ENCODE peak calls at places on chromosomes 4 and X, in four cellular contexts. M is GM23338, W is body of pancreas, R is endodermal cell. V is an unnamed sample.

GRCh38 chrX:140088438-140088837 is 123.1 kb upstream of the CXorf66 start:
- DNase-seq in R (no peak), M (no peak), W (no peak), V (no peak)

GRCh38 chr4:26753642-26754041 is 107.0 kb upstream of the STIM2 start:
- DNase-seq in R (no peak), M (no peak), W (no peak), V (no peak)

GRCh38 chr4:81084029-81084428 is 53.5 kb downstream of the BMP3 start:
- DNase-seq in R (no peak), W (no peak), M (no peak), V (no peak)

GRCh38 chr4:40592034-40592433 is 37.6 kb downstream of the RBM47 start:
- DNase-seq in W (no peak), R (no peak), M (no peak), V (no peak)

GRCh38 chr4:10333942-10334341 is 123.3 kb downstream of the ZNF518B start:
- DNase-seq in M (peak), W (no peak), R (peak), V (no peak)

GRCh38 chr4:81747242-81747930 is 275.7 kb upstream of the RASGEF1B start:
- DNase-seq in M (no peak), W (no peak), R (no peak), V (no peak)

GRCh38 chr4:28402751-28403150 is 1542.1 kb downstream of the STIM2 start:
- DNase-seq in M (no peak), W (no peak), R (peak), V (no peak)

GRCh38 chrX:148659481-148659880 is 159.1 kb downstream of the AFF2 start:
- DNase-seq in M (no peak), W (no peak), R (no peak), V (no peak)

GRCh38 chr4:180870623-180871022 is 1372.6 kb upstream of the TENM3 start:
- DNase-seq in R (no peak), W (no peak), M (no peak), V (no peak)

GRCh38 chr4:14716622-14717021 is 285.7 kb upstream of the CPEB2 start:
- DNase-seq in M (no peak), W (no peak), R (no peak), V (no peak)

GRCh38 chrX:51406688-51407519 is 74.3 kb downstream of the NUDT10 start:
- DNase-seq in W (no peak), R (no peak), M (no peak), V (no peak)

GRCh38 chr4:180636696-180637095 is 1606.5 kb upstream of the TENM3 start:
- DNase-seq in W (no peak), R (no peak), M (no peak), V (no peak)

DNA sequence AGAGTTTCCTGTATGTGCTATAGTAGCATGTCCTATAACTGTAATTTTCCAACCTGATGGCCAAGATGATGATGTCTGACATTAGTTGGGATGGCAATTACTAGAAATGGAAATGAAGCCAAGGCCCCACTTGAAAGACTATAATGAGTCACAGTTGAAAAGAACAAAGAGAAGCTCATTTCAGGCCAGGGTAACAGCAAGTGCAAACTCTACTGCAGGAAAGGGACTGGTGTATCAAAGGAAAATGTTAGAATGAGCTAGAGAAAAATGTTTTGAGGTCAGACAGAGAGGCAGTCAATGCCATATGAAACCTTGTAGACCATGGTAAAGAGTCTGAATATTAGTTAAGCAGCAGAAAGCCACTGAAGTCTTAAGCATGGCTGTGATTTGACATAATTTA is 146.2 kb upstream of the SH3RF1 start:
- DNase-seq in M (no peak), R (no peak), W (no peak), V (no peak)
- TF ChIP-seq CTCF in M (no peak), R (no peak), W (no peak), V (no peak)

GRCh38 chrX:144293229-144293628 is 409.4 kb downstream of the UBE2NL start:
- DNase-seq in M (no peak), R (no peak), W (no peak), V (no peak)
- TF ChIP-seq CTCF in M (no peak), R (no peak), W (no peak), V (no peak)

GRCh38 chrX:120452131-120452530 is 17.0 kb downstream of the LAMP2 start:
- DNase-seq in M (peak), W (no peak), R (peak), V (peak)

GRCh38 chrX:120453985-120454384 is 15.1 kb downstream of the LAMP2 start:
- DNase-seq in R (no peak), M (no peak), W (no peak), V (no peak)

GRCh38 chrX:120446503-120446902 is 22.6 kb downstream of the LAMP2 start:
- DNase-seq in W (no peak), R (no peak), M (no peak), V (no peak)

DNA sequence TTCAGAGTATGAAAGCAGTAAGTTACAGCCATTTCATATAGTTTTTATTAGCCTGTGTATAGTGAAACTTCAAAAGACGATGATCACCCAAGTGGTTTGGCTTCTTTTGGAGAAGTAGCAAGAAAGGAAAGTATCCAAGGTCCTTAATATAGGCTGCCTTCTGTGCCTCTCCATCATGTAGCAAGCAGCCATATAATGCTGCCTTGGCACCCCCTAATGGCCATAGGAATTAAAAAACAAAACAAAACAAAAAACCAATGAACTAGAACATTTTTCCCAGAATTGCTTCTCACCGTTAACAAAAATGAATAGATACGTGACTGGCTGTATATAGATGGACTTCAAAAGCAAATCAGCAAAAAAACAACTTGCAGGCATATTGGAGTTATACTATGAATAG is 18.9 kb downstream of the LAMP2 start:
- DNase-seq in W (no peak), M (peak), R (no peak), V (no peak)
- TF ChIP-seq CTCF in W (no peak), M (peak), R (peak), V (no peak)

DNA sequence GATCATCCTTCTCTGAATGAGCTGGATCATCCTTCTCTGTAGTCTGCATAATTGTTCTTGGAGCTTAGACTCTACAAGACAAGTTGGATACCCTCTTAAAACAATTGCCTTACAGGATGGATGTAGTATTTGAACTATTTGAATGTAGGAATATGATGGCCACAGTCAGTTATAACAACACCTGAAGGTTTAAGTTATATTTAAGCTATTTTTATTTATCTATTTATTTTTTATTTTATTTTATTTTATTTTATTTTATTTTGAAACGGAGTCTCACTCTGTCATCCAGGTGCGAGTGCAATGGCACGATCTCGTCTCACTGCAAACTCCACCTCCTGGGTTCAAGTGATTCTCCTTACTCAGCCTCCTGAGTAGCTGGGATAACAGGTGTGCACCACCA is 149.9 kb upstream of the SLIT2 start:
- DNase-seq in R (no peak), W (no peak), M (no peak), V (no peak)
- TF ChIP-seq CTCF in R (no peak), W (no peak), M (no peak), V (no peak)